ENCODE peak calls at places on chromosomes 13 and 19, in eight cellular contexts. U is fibroblast of the aortic adventitia, C is neural crest cell, A is fibroblast of lung, Y is A549, R is mammary epithelial cell, V is HFFc6, S is transverse colon. L is an unnamed sample.

GRCh38 chr13:95833713-95834112 is 156.8 kb downstream of the DNAJC3 start:
- DNase-seq in U (peak), C (no peak), A (peak), Y (no peak), R (peak), V (no peak), S (no peak), L (no peak)

GRCh38 chr19:16106121-16106520 is 5.6 kb upstream of the RAB8A start:
- DNase-seq in U (no peak), C (no peak), A (peak), Y (no peak), R (peak), V (peak), S (peak), L (no peak)

GRCh38 chr13:98216135-98216565 is 39.1 kb upstream of the RNF113B start:
- DNase-seq in U (peak), C (no peak), A (peak), Y (peak), R (peak), V (peak), S (no peak), L (no peak)

GRCh38 chr19:3304871-3305423 is 61.4 kb upstream of the NFIC start:
- DNase-seq in U (peak), C (peak), A (peak), Y (peak), R (peak), V (peak), S (peak), L (peak)

GRCh38 chr19:29537181-29537580 is 11.4 kb downstream of the VSTM2B start:
- DNase-seq in U (no peak), C (no peak), A (no peak), Y (no peak), R (no peak), V (no peak), S (no peak), L (no peak)

GRCh38 chr19:43934055-43934984 is 762 bp downstream of the ZNF45 start:
- DNase-seq in U (peak), C (no peak), A (peak), Y (peak), R (peak), V (peak), S (no peak), L (peak)

GRCh38 chr19:43726736-43727592 is 11.1 kb downstream of the IRGC start:
- DNase-seq in U (peak), C (no peak), A (no peak), Y (no peak), R (no peak), V (no peak), S (no peak), L (no peak)

GRCh38 chr19:10593820-10594637 is 6.9 kb upstream of the AP1M2 start:
- DNase-seq in U (peak), C (no peak), A (no peak), Y (no peak), R (no peak), V (peak), S (peak), L (peak)

GRCh38 chr19:46621191-46622117 is 3.4 kb downstream of the PTGIR start:
- DNase-seq in U (no peak), C (no peak), A (no peak), Y (no peak), R (no peak), V (no peak), S (no peak), L (no peak)

GRCh38 chr19:47004012-47004465 is 15.6 kb upstream of the NPAS1 start:
- DNase-seq in U (no peak), C (no peak), A (no peak), Y (no peak), R (no peak), V (no peak), S (no peak), L (no peak)

GRCh38 chr19:36686365-36687213 is 823 bp upstream of the ZNF567 start:
- DNase-seq in U (peak), C (no peak), A (no peak), Y (no peak), R (no peak), V (no peak), S (peak), L (no peak)

GRCh38 chr19:56105090-56105701 is 15.9 kb downstream of the ZNF787 start:
- DNase-seq in U (peak), C (peak), A (peak), Y (peak), R (peak), V (no peak), S (peak), L (peak)

GRCh38 chr13:42076309-42076713 is 27.9 kb downstream of the DGKH start:
- DNase-seq in U (no peak), C (no peak), A (no peak), Y (no peak), R (no peak), V (no peak), S (no peak), L (no peak)

GRCh38 chr13:34933349-34933748 is 8.7 kb upstream of the NBEA start:
- DNase-seq in U (no peak), C (no peak), A (no peak), Y (no peak), R (no peak), V (no peak), S (no peak), L (no peak)

GRCh38 chr13:27601208-27601607 is 19.1 kb downstream of the LNX2 start:
- DNase-seq in U (no peak), C (no peak), A (no peak), Y (no peak), R (no peak), V (no peak), S (no peak), L (no peak)

GRCh38 chr19:19110410-19111137 is 27.7 kb downstream of the TMEM161A start:
- DNase-seq in U (no peak), C (peak), A (peak), Y (no peak), R (no peak), V (no peak), S (no peak), L (peak)
- TF ChIP-seq CTCF in U (no peak), C (peak), A (no peak), Y (no peak), R (no peak), V (peak), S (peak), L (peak)

GRCh38 chr13:39273953-39274352 is 235.7 kb downstream of the NHLRC3 start:
- DNase-seq in U (peak), C (no peak), A (peak), Y (no peak), R (no peak), V (no peak), S (peak), L (peak)
- TF ChIP-seq CTCF in U (no peak), C (no peak), A (no peak), Y (peak), R (peak), V (peak), S (peak), L (peak)

GRCh38 chr19:19627716-19628498 is at the start of gene LPAR2:
- DNase-seq in U (no peak), C (peak), A (peak), Y (peak), R (peak), V (no peak), S (peak), L (peak)
- TF ChIP-seq CTCF in U (no peak), C (peak), A (no peak), Y (no peak), R (no peak), V (no peak), S (no peak), L (no peak)

GRCh38 chr19:33251076-33251475 is 25.4 kb upstream of the SLC7A10 start:
- DNase-seq in U (no peak), C (no peak), A (no peak), Y (no peak), R (no peak), V (no peak), S (no peak), L (no peak)

GRCh38 chr19:33254245-33254824 is 28.7 kb upstream of the SLC7A10 start:
- DNase-seq in U (no peak), C (no peak), A (no peak), Y (no peak), R (no peak), V (no peak), S (no peak), L (no peak)

GRCh38 chr19:33251526-33252090 is 26.0 kb upstream of the SLC7A10 start:
- DNase-seq in U (no peak), C (no peak), A (no peak), Y (no peak), R (no peak), V (no peak), S (no peak), L (no peak)

GRCh38 chr19:33252971-33253370 is 27.3 kb upstream of the SLC7A10 start:
- DNase-seq in U (no peak), C (no peak), A (no peak), Y (no peak), R (no peak), V (no peak), S (no peak), L (no peak)

GRCh38 chr19:33252418-33252962 is 26.8 kb upstream of the SLC7A10 start:
- DNase-seq in U (no peak), C (no peak), A (no peak), Y (no peak), R (no peak), V (no peak), S (no peak), L (no peak)
- TF ChIP-seq CTCF in U (no peak), C (no peak), A (no peak), Y (no peak), R (no peak), V (no peak), S (no peak), L (no peak)

DNA sequence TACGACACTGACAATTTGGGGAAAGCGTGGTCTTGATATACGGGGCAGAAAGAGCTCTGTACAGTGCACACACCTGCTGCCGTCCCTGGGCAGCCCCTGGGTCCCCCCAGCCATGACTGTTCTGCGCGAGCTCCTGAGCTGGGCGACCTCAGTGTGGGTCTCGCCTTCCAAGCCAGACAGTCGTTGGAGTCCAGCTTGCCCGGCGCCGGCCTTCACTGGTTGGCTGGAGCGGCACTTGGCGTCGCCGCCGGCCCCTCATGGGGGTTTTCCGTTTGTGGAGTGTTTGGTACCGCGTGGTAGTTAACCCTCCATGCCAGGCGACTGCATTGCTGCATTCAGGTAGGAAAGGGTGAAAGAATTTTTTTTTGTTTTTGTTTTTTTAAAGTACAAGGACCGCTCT is 11.0 kb upstream of the RPS15 start:
- DNase-seq in U (no peak), C (no peak), A (no peak), Y (no peak), R (no peak), V (no peak), S (no peak), L (no peak)
- TF ChIP-seq CTCF in U (no peak), C (no peak), A (no peak), Y (no peak), R (no peak), V (no peak), S (no peak), L (no peak)

DNA sequence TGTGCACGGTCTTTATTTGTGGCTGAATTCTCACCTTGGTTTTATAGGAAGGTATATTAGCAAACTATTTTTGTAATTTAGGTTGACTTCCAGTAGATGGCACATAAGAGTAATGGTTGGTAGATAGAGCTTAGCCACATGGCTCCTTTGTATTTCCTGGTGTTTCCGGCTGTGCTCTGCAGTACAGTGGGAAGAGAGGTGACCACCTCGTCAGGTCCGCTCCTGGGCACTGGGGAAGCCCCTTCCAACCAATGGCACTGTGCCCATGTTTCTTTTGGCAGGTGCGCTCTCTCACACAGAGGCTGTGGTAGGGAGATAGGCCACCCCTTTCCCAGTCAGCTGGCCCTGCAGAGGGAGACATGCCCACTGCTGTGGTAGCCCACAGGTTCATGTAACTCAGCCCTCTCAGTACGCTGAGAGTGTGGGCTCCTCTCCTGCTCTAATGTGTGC is 74.3 kb upstream of the ATP12A start:
- DNase-seq in U (peak), C (no peak), A (peak), Y (no peak), R (peak), V (no peak), S (no peak), L (no peak)
- TF ChIP-seq CTCF in U (peak), C (peak), A (no peak), Y (peak), R (peak), V (peak), S (peak), L (peak)